ENCODE peak calls at places on chromosome 18, in four cellular contexts. C, P, D and N are unnamed samples.

GRCh38 chr18:10526211-10526949 is 553 bp downstream of the NAPG start:
- DNase-seq in P (peak; percentile 27), C (peak; percentile 79), D (peak; percentile 75), N (no peak)

GRCh38 chr18:73768043-73768442 is 379.6 kb downstream of the FBXO15 start:
- DNase-seq in D (no peak), C (no peak), P (no peak), N (no peak)

GRCh38 chr18:66993492-66993891 is 389.6 kb upstream of the CDH19 start:
- DNase-seq in C (no peak), D (no peak), P (no peak), N (no peak)

GRCh38 chr18:61854578-61854977 is 38.2 kb downstream of the RNF152 start:
- DNase-seq in C (no peak), P (no peak), D (no peak), N (no peak)

GRCh38 chr18:61900504-61901281 is 7.9 kb upstream of the RNF152 start:
- DNase-seq in C (no peak), P (no peak), D (no peak), N (no peak)

GRCh38 chr18:30971338-30971956 is 71.1 kb downstream of the DSC3 start:
- DNase-seq in C (no peak), P (no peak), D (no peak), N (peak; percentile 11)

GRCh38 chr18:69947361-69948106 is at the start of gene CD226:
- DNase-seq in D (no peak), C (no peak), P (no peak), N (peak; percentile 66)

GRCh38 chr18:72456802-72457201 is 87.3 kb downstream of the CBLN2 start:
- DNase-seq in D (no peak), C (no peak), P (no peak), N (no peak)

GRCh38 chr18:48408111-48408726 is 964 bp downstream of the ZBTB7C start:
- DNase-seq in C (peak; percentile 57), D (no peak), P (no peak), N (no peak)
- H3K27ac ChIP-seq in C (no peak overlapping the region), D (no peak overlapping the region), P (no peak overlapping the region), N (no peak overlapping the region)

GRCh38 chr18:77012120-77012519 is 120.5 kb downstream of the MBP start:
- DNase-seq in C (no peak), D (no peak), P (no peak), N (no peak)

GRCh38 chr18:77015176-77015575 is 117.4 kb downstream of the MBP start:
- DNase-seq in D (no peak), C (no peak), P (no peak), N (no peak)

GRCh38 chr18:77013777-77014525 is 118.6 kb downstream of the MBP start:
- DNase-seq in D (no peak), C (peak; percentile 81), P (no peak), N (no peak)

GRCh38 chr18:77014538-77014937 is 118.0 kb downstream of the MBP start:
- DNase-seq in C (no peak), D (no peak), P (no peak), N (no peak)

DNA sequence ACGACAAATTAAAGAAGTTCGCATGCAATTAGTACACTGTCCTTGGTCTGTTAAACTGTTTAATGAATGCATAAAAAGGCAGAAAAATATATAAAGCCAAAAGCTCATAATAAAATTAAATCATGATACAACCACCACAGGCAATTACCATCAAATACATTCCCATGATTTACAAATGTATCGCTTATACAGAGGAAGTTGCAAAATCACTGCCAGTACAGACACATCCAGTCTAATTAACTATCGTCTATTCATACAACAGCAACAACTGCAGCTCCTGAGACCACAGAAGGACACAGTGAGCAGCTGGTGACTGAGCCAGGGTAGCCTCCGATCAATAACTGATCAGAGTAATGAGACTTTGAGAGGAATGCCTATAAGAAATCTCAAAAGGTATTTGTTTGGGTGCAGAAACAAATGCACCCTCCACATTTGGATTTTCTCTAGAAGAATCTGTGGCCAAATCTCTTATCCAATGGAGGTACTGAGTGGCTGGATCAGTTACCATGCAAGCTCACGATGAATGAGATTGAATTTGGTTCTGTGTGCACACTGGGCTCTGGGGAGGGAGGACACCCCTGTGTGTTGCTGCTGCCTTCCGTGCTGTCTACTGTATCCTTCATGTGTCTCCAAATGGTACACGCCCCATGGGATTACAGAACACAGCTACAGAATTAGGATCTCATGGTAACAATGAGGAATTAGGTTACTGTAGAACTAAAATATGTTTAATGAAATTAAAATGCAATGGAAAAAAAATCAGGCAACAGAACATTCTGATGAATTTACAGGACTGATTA is 119.6 kb downstream of the MBP start:
- DNase-seq in D (no peak), C (no peak), P (no peak), N (no peak)
- H3K27ac ChIP-seq in D (no peak overlapping the region), C (peak overlapping the region; percentile 79), P (no peak overlapping the region), N (no peak overlapping the region)

GRCh38 chr18:3839481-3840075 is 389.6 kb downstream of the TGIF1 start:
- DNase-seq in P (no peak), D (no peak), C (no peak), N (no peak)
- H3K27ac ChIP-seq in P (no peak overlapping the region), D (no peak overlapping the region), C (no peak overlapping the region), N (no peak overlapping the region)

GRCh38 chr18:34995746-34996145 is 45.5 kb upstream of the MAPRE2 start:
- DNase-seq in C (no peak), D (no peak), P (no peak), N (no peak)
- H3K27ac ChIP-seq in C (no peak overlapping the region), D (no peak overlapping the region), P (no peak overlapping the region), N (no peak overlapping the region)

GRCh38 chr18:56836173-56836572 is 185.0 kb downstream of the WDR7 start:
- DNase-seq in P (no peak), C (no peak), D (no peak), N (no peak)

GRCh38 chr18:56831988-56832387 is 180.8 kb downstream of the WDR7 start:
- DNase-seq in C (no peak), P (no peak), D (no peak), N (no peak)

DNA sequence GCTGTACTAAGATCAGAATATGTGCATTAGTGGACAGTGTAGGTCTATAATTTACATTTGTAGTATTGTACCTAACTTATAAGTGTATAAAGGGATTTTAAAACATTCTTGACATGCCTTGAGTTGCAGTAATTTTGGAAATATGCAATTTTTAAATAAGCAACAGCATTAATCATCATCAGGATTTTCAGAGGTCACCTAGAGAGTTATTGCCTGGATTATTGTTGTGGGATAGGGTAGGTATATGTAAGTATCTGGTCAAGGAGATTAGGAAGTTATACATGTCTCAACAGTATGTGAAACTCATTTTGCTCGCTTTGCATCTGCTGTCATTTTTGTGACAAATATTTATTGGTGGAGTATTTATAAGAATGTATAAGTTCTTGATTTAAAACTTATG is 184.2 kb downstream of the WDR7 start:
- DNase-seq in D (no peak), P (no peak), C (no peak), N (no peak)
- H3K27ac ChIP-seq in D (no peak overlapping the region), P (no peak overlapping the region), C (no peak overlapping the region), N (no peak overlapping the region)

DNA sequence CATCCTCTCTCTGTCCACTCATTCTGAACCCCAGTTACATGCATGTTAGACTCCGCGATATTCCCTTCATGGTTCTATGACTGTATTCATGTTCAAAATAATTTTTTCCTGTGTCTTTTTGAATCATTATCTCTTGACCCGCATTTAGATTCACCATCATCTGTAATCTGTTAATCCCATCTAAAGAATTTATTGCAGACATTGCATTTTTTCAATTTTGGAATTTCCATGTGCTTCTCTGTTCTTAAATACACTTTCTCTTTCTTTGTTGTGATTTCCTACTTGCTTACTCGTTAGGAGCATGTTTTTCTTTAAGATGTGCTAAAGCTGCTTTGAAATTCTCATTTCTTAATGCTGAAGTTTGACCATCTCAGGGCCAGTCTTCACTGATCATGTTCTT is 122.2 kb downstream of the ATP9B start:
- DNase-seq in P (no peak), D (no peak), C (no peak), N (no peak)
- H3K27ac ChIP-seq in P (no peak overlapping the region), D (no peak overlapping the region), C (no peak overlapping the region), N (no peak overlapping the region)

GRCh38 chr18:12701161-12701560 is 1.4 kb downstream of the CEP76 start:
- DNase-seq in P (no peak), C (no peak), D (no peak), N (no peak)
- H3K27ac ChIP-seq in P (no peak overlapping the region), C (no peak overlapping the region), D (no peak overlapping the region), N (peak overlapping the region; percentile 93)

GRCh38 chr18:22273101-22274039 is 104.0 kb downstream of the GATA6 start:
- DNase-seq in C (no peak), D (no peak), P (no peak), N (no peak)

GRCh38 chr18:22278798-22279197 is 109.4 kb downstream of the GATA6 start:
- DNase-seq in P (no peak), D (no peak), C (no peak), N (no peak)

GRCh38 chr18:22277758-22278157 is 108.4 kb downstream of the GATA6 start:
- DNase-seq in D (no peak), C (no peak), P (no peak), N (no peak)

GRCh38 chr18:22276334-22276713 is 106.9 kb downstream of the GATA6 start:
- DNase-seq in D (no peak), P (no peak), C (no peak), N (no peak)

DNA sequence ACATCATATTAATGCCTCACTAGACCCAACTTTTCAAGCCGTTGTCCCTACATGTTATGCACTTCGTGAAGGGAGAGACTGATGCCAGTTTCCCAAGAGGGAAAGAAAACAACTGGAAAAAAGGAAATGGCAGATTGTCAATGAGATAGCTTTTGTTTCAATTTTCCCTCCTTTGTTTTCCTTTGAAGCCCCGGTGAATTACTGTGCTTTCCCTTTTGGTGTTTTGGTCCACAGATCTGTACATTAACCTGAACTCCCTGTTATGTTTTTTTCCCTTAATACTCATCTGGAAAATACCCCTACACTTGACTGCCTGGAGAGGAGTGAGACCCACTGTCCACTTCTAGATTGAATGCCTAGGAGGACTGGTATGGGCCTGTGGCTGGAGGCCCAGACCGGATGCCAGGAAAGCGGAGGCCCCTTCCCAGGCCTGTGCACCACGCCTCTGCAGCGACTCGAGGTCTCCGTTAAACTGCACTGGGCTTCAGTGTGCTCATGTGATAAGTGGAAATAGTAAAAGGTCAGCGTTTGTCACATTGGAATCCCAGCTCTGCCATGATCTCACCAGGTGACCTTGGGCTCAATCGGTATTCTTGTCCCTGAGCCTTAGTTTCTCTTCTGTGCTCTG is 106.4 kb downstream of the GATA6 start:
- DNase-seq in D (no peak), P (no peak), C (no peak), N (no peak)
- H3K27ac ChIP-seq in D (no peak overlapping the region), P (no peak overlapping the region), C (no peak overlapping the region), N (no peak overlapping the region)

DNA sequence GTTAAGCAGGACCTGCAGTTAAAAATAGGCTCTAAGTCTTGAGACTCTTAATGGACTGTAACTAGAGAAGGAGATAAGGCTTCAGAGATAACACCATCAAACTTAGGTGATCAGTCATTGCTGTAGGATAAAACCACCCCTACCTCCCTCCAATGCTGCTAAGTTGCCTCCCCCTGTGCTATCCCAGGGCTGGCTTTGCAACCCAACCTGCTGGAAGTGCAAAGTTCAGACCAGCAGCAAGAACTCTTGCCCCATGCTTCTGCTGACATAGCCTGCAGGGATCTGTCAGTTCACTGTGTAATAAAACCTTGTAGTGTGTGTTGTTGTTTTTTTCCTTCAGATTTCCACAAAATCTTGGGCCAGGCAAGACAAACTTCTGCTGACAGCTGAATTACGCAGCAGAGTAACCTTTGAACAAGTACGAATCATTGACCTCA is 57.4 kb upstream of the EPB41L3 start:
- DNase-seq in C (no peak), P (no peak), D (no peak), N (no peak)
- H3K27ac ChIP-seq in C (no peak overlapping the region), P (no peak overlapping the region), D (no peak overlapping the region), N (no peak overlapping the region)

GRCh38 chr18:51614967-51615571 is 417.6 kb upstream of the MEX3C start:
- DNase-seq in D (no peak), P (no peak), C (no peak), N (no peak)
- H3K27ac ChIP-seq in D (no peak overlapping the region), P (no peak overlapping the region), C (no peak overlapping the region), N (no peak overlapping the region)